ENCODE peak calls at places on chromosomes 2 and 18, in eight cellular contexts. One of them, this sample, is unnamed.

GRCh38 chr2:238964544-238965113 is 116.7 kb downstream of the TWIST2 start:
- DNase-seq in T-helper 17 cell: no peak
- DNase-seq in activated CD8-positive, alpha-beta memory T cell treated with anti-CD3 and anti-CD28 coated beads for 48 hours: no peak
- DNase-seq in NCI-H2081: no peak
- DNase-seq in EL: no peak
- DNase-seq in neural crest cell: no peak
- DNase-seq in epithelial cell of prostate: no peak
- DNase-seq in fibroblast of mammary gland: no peak
- DNase-seq in this sample: no peak

GRCh38 chr2:85439111-85439477 is 20.6 kb downstream of the SH2D6 start:
- DNase-seq in T-helper 17 cell: no peak
- DNase-seq in activated CD8-positive, alpha-beta memory T cell treated with anti-CD3 and anti-CD28 coated beads for 48 hours: no peak
- DNase-seq in NCI-H2081: no peak
- DNase-seq in EL: no peak
- DNase-seq in neural crest cell: no peak
- DNase-seq in epithelial cell of prostate: no peak
- DNase-seq in fibroblast of mammary gland: no peak
- DNase-seq in this sample: no peak

GRCh38 chr18:1014951-1015627 is 110.4 kb downstream of the ADCYAP1 start:
- DNase-seq in T-helper 17 cell: no peak
- DNase-seq in activated CD8-positive, alpha-beta memory T cell treated with anti-CD3 and anti-CD28 coated beads for 48 hours: no peak
- DNase-seq in NCI-H2081: no peak
- DNase-seq in EL: peak; percentile 70
- DNase-seq in neural crest cell: no peak
- DNase-seq in epithelial cell of prostate: no peak
- DNase-seq in fibroblast of mammary gland: no peak
- DNase-seq in this sample: no peak

GRCh38 chr18:31101148-31102019 is 837 bp downstream of the DSC2 start:
- DNase-seq in T-helper 17 cell: no peak
- DNase-seq in activated CD8-positive, alpha-beta memory T cell treated with anti-CD3 and anti-CD28 coated beads for 48 hours: no peak
- DNase-seq in NCI-H2081: peak; percentile 49
- DNase-seq in EL: no peak
- DNase-seq in neural crest cell: peak; percentile 51
- DNase-seq in epithelial cell of prostate: no peak
- DNase-seq in fibroblast of mammary gland: no peak
- DNase-seq in this sample: peak; percentile 14

GRCh38 chr2:187054501-187055319 is 205.7 kb upstream of the ZSWIM2 start:
- DNase-seq in T-helper 17 cell: no peak
- DNase-seq in activated CD8-positive, alpha-beta memory T cell treated with anti-CD3 and anti-CD28 coated beads for 48 hours: no peak
- DNase-seq in NCI-H2081: no peak
- DNase-seq in EL: no peak
- DNase-seq in neural crest cell: no peak
- DNase-seq in epithelial cell of prostate: no peak
- DNase-seq in fibroblast of mammary gland: peak; percentile 1
- DNase-seq in this sample: no peak

GRCh38 chr2:216341151-216341550 is 31.1 kb downstream of the MARCHF4 start:
- DNase-seq in T-helper 17 cell: no peak
- DNase-seq in activated CD8-positive, alpha-beta memory T cell treated with anti-CD3 and anti-CD28 coated beads for 48 hours: no peak
- DNase-seq in NCI-H2081: peak; percentile 50
- DNase-seq in EL: no peak
- DNase-seq in neural crest cell: no peak
- DNase-seq in epithelial cell of prostate: no peak
- DNase-seq in fibroblast of mammary gland: peak; percentile 69
- DNase-seq in this sample: no peak

GRCh38 chr2:224612581-224612980 is 27.4 kb upstream of the CUL3 start:
- DNase-seq in T-helper 17 cell: no peak
- DNase-seq in activated CD8-positive, alpha-beta memory T cell treated with anti-CD3 and anti-CD28 coated beads for 48 hours: no peak
- DNase-seq in NCI-H2081: no peak
- DNase-seq in EL: no peak
- DNase-seq in neural crest cell: no peak
- DNase-seq in epithelial cell of prostate: no peak
- DNase-seq in fibroblast of mammary gland: peak; percentile 4
- DNase-seq in this sample: no peak

GRCh38 chr2:74559912-74560311 is 5.4 kb downstream of the DOK1 start:
- DNase-seq in T-helper 17 cell: no peak
- DNase-seq in activated CD8-positive, alpha-beta memory T cell treated with anti-CD3 and anti-CD28 coated beads for 48 hours: no peak
- DNase-seq in NCI-H2081: no peak
- DNase-seq in EL: no peak
- DNase-seq in neural crest cell: no peak
- DNase-seq in epithelial cell of prostate: no peak
- DNase-seq in fibroblast of mammary gland: no peak
- DNase-seq in this sample: no peak

This sample was measured in stimulated activated naive CD8-positive, alpha-beta T cell treated with anti-CD3 and anti-CD28 coated beads, Interleukin-15, Interleukin-2, amounts not matched to agents 100 U/mL and 50 U/mL, for 24 hours.